ENCODE peak calls at places on chromosome 4, in six cellular contexts. Q, R, T, V, X and E are unnamed samples.

GRCh38 chr4:1683371-1683902 is 676 bp downstream of the FAM53A start:
- DNase-seq in V (no peak), Q (no peak), X (no peak), R (no peak), T (no peak), E (peak; percentile 36)

GRCh38 chr4:99722006-99722405 is 64.4 kb upstream of the C4orf54 start:
- DNase-seq in T (no peak), X (no peak), Q (no peak), R (no peak), V (no peak), E (peak; percentile 9)

GRCh38 chr4:9999956-10000551 is 21.2 kb downstream of the SLC2A9 start:
- DNase-seq in V (no peak), T (no peak), Q (no peak), R (no peak), X (no peak), E (no peak)

GRCh38 chr4:1318488-1319213 is 28.4 kb upstream of the UVSSA start:
- DNase-seq in Q (no peak), X (peak; percentile 55), T (no peak), V (peak; percentile 43), R (peak; percentile 3), E (no peak)

GRCh38 chr4:155143512-155143911 is 64.9 kb upstream of the NPY2R start:
- DNase-seq in X (no peak), V (no peak), R (no peak), T (no peak), Q (no peak), E (no peak)

GRCh38 chr4:10296730-10297129 is 160.5 kb downstream of the ZNF518B start:
- DNase-seq in Q (peak; percentile 29), R (no peak), V (no peak), T (peak; percentile 65), X (no peak), E (no peak)

GRCh38 chr4:74094227-74094626 is 4.8 kb downstream of the CXCL2 start:
- DNase-seq in T (no peak), R (no peak), Q (no peak), X (no peak), V (no peak), E (no peak)

GRCh38 chr4:37802068-37802666 is 24.3 kb upstream of the PGM2 start:
- DNase-seq in T (peak; percentile 55), Q (peak; percentile 64), X (no peak), V (peak; percentile 61), R (peak; percentile 86), E (peak; percentile 56)

GRCh38 chr4:115851918-115852766 is 738.7 kb upstream of the NDST4 start:
- DNase-seq in X (no peak), R (peak; percentile 51), Q (peak; percentile 67), V (peak; percentile 63), T (no peak), E (peak; percentile 71)

GRCh38 chr4:7673111-7673510 is 238.4 kb upstream of the PSAPL1 start:
- DNase-seq in X (no peak), T (no peak), R (no peak), Q (no peak), V (no peak), E (peak; percentile 87)

GRCh38 chr4:37758226-37758625 is 68.3 kb upstream of the PGM2 start:
- DNase-seq in R (no peak), X (no peak), V (peak; percentile 52), Q (no peak), T (no peak), E (peak; percentile 96)

GRCh38 chr4:168917150-168917779 is 92.8 kb downstream of the CBR4 start:
- DNase-seq in X (no peak), Q (no peak), V (no peak), R (peak; percentile 22), T (no peak), E (peak; percentile 47)

DNA sequence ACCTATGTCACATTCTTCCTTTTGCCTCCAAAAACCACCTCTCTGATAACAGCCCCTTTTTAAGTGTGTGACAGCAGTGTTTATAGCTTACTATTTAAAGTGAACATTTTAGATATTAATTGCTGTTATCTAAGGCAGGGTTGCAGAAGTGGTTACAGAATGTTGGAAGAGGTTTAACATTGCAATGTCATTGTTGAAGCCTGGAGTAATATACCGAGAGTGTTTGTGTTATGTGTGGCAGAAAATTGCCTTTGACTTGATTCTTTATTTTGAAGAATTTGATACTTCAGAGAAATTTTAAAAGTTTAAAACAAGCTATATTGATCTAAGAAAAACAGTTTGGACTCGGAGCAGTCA is 37.1 kb downstream of the SMARCAD1 start:
- DNase-seq in Q (no peak), X (no peak), R (no peak), T (no peak), V (no peak), E (no peak)
- TF ChIP-seq POLR2A in Q (no peak), X (no peak), R (no peak), T (no peak), V (no peak), E (no peak)

DNA sequence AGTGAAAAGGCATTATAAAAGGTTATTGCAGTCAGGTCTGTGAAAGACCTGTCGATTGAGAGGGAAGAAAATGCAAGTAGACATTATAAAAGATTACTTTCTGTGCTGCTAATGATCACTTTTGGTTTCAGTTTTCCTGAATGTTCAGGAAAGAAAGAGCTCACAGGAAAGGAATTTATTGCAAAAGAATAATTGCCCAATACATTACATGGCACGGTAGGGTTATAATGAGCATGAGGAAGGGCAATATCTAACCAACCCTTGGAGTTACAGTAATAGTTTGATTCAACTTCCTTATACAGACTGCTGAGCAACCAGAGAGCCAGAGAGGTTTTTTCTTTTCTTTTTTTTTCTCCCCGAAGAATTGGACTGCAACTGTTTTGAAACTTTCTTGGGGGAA is 246.9 kb downstream of the C4orf33 start:
- DNase-seq in X (no peak), T (no peak), Q (no peak), V (no peak), R (no peak), E (peak; percentile 82)
- H3K4me3 ChIP-seq in X (no peak overlapping the region), T (no peak overlapping the region), Q (no peak overlapping the region), V (no peak overlapping the region), R (no peak overlapping the region), E (peak overlapping the region; percentile 35)

DNA sequence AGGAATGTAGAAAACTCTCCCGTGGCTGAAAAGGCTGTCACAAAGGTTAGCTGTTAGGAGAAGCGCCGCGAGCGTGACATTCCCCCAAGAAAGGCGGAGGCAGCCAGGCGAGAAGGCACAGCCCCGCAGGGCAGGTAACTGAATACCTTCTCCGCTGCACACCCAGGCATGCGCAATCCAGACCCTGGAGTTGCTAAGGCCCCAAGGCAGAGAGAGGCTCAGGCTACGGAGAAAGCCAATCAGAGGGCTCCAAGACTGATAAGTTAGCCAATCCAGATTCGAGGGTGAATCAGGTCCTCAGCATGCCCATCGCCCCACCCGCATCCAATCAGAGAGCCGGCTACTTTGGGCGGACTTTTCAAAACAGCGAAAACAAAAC is 485 bp upstream of the CCNG2 start:
- DNase-seq in T (peak; percentile 95), R (peak; percentile 100), X (peak; percentile 90), V (peak; percentile 97), Q (peak; percentile 95), E (peak; percentile 98)
- TF ChIP-seq POLR2A in T (peak; percentile 8), R (peak; percentile 74), X (no peak), V (peak; percentile 28), Q (no peak), E (peak; percentile 52)

DNA sequence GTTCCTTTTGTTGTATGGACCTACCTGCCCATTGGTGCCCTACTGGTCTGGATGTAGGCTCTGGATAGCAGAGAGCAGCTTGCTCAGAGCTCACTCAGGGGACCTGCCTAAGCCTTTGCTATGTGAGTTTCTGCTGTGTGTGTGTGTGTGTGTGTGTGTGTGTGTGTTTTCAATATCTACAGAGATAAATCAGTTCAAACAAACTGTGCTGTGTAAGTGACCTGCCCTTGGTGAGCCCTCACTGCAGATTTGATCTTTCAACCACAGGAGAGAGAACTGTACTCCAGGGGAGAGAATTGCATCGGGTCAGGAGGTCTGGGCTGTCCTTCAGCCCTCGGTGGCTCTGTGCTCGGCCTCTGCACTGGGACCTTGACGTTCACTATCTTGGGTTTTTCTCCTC is 35.0 kb upstream of the CDKN2AIP start:
- DNase-seq in V (no peak), T (no peak), Q (no peak), R (no peak), X (no peak), E (no peak)
- H3K4me3 ChIP-seq in V (no peak overlapping the region), T (no peak overlapping the region), Q (no peak overlapping the region), R (no peak overlapping the region), X (no peak overlapping the region), E (no peak overlapping the region)